ENCODE peak calls at places on chromosome 7, in six cellular contexts. G, B, N, E, J and Q are unnamed samples.

GRCh38 chr7:140330128-140330527 is 68.2 kb downstream of the SLC37A3 start:
- DNase-seq in N (no peak), G (no peak), B (no peak), J (no peak), E (no peak), Q (no peak)

GRCh38 chr7:158585721-158586498 is 1.7 kb downstream of the PTPRN2 start:
- DNase-seq in N (no peak), J (no peak), B (no peak), G (no peak), E (no peak), Q (no peak)

GRCh38 chr7:140212100-140212881 is 35.5 kb upstream of the KDM7A start:
- DNase-seq in B (no peak), G (no peak), N (no peak), E (no peak), J (no peak), Q (no peak)

GRCh38 chr7:157694389-157694665 is 357.5 kb downstream of the DNAJB6 start:
- DNase-seq in B (no peak), J (no peak), N (no peak), E (no peak), G (no peak), Q (no peak)

GRCh38 chr7:12053561-12053960 is 157.5 kb upstream of the TMEM106B start:
- DNase-seq in J (no peak), G (no peak), E (no peak), B (no peak), N (no peak), Q (no peak)

GRCh38 chr7:151560243-151560642 is 40.5 kb upstream of the RHEB start:
- DNase-seq in B (no peak), E (no peak), N (no peak), J (no peak), G (no peak), Q (no peak)

GRCh38 chr7:5695037-5695708 is 86.3 kb downstream of the RNF216 start:
- DNase-seq in J (peak), G (peak), N (peak), E (no peak), B (peak), Q (no peak)

GRCh38 chr7:148607151-148607661 is 16.6 kb downstream of the C7orf33 start:
- DNase-seq in J (no peak), E (no peak), G (no peak), N (no peak), B (no peak), Q (no peak)

GRCh38 chr7:106329971-106330733 is 45.4 kb upstream of the NAMPT start:
- DNase-seq in B (no peak), N (no peak), E (no peak), G (no peak), J (no peak), Q (no peak)

GRCh38 chr7:3156508-3156907 is 112.8 kb upstream of the CARD11 start:
- DNase-seq in B (no peak), E (no peak), N (no peak), J (no peak), G (no peak), Q (no peak)